ENCODE peak calls at places on chromosomes 16 and 17, in eight cellular contexts. L, D, C, H, V, Y, Q and F are unnamed samples.

GRCh38 chr16:29680180-29680598 is 1.2 kb downstream of the QPRT start:
- DNase-seq in L (no peak), D (no peak), C (no peak), H (no peak), V (no peak), Y (no peak), Q (no peak), F (no peak)

GRCh38 chr17:81888988-81889595 is 2.3 kb downstream of the ALYREF start:
- DNase-seq in L (no peak), D (no peak), C (no peak), H (no peak), V (no peak), Y (no peak), Q (peak), F (no peak)

GRCh38 chr17:29617481-29618271 is 5.0 kb downstream of the CORO6 start:
- DNase-seq in L (peak), D (no peak), C (no peak), H (peak), V (peak), Y (peak), Q (peak), F (peak)

GRCh38 chr16:12611006-12611477 is 192.6 kb downstream of the CPPED1 start:
- DNase-seq in L (no peak), D (no peak), C (no peak), H (no peak), V (no peak), Y (no peak), Q (no peak), F (no peak)

GRCh38 chr16:72963921-72964320 is 84.0 kb downstream of the ZFHX3 start:
- DNase-seq in L (no peak), D (no peak), C (no peak), H (no peak), V (no peak), Y (no peak), Q (no peak), F (no peak)

GRCh38 chr17:80927791-80928216 is 63.8 kb upstream of the CHMP6 start:
- DNase-seq in L (no peak), D (no peak), C (no peak), H (no peak), V (no peak), Y (no peak), Q (peak), F (peak)

GRCh38 chr17:10699861-10700260 is 2.5 kb downstream of the ADPRM start:
- DNase-seq in L (no peak), D (no peak), C (no peak), H (no peak), V (no peak), Y (no peak), Q (no peak), F (no peak)

GRCh38 chr17:45749831-45750335 is 34.2 kb upstream of the CRHR1 start:
- DNase-seq in L (peak), D (no peak), C (no peak), H (no peak), V (no peak), Y (no peak), Q (no peak), F (no peak)

GRCh38 chr17:80025140-80025539 is 10.5 kb downstream of the TBC1D16 start:
- DNase-seq in L (no peak), D (no peak), C (no peak), H (no peak), V (no peak), Y (no peak), Q (peak), F (peak)

GRCh38 chr16:4594433-4595410 is 20.0 kb downstream of the UBALD1 start:
- DNase-seq in L (no peak), D (no peak), C (no peak), H (no peak), V (no peak), Y (no peak), Q (peak), F (no peak)

GRCh38 chr16:69273009-69273408 is 38.1 kb upstream of the VPS4A start:
- DNase-seq in L (no peak), D (no peak), C (no peak), H (no peak), V (no peak), Y (no peak), Q (no peak), F (no peak)

GRCh38 chr17:10198509-10199249 is at the start of gene GAS7:
- DNase-seq in L (no peak), D (peak), C (no peak), H (no peak), V (peak), Y (no peak), Q (peak), F (peak)